ENCODE peak calls at places on chromosome 5, in four cellular contexts. One of them, this sample, is unnamed.
A peak's percentile ranks its signal among the peaks of the same experiment; 100 is the strongest.

GRCh38 chr5:139698461-139699146 is 50.5 kb downstream of the CXXC5 start:
- DNase-seq in GM12878: no peak
- DNase-seq in K562: no peak
- DNase-seq in HepG2: no peak
- DNase-seq in this sample: peak; percentile 95

GRCh38 chr5:140327589-140327988 is 18.8 kb downstream of the HBEGF start:
- DNase-seq in HepG2: peak; percentile 79
- DNase-seq in GM12878: no peak
- DNase-seq in K562: no peak
- DNase-seq in this sample: no peak

GRCh38 chr5:146633273-146633672 is 117.3 kb upstream of the GPR151 start:
- DNase-seq in HepG2: no peak
- DNase-seq in K562: no peak
- DNase-seq in GM12878: no peak
- DNase-seq in this sample: no peak

GRCh38 chr5:4017076-4017803 is 421.6 kb downstream of the IRX1 start:
- DNase-seq in HepG2: no peak
- DNase-seq in K562: no peak
- DNase-seq in GM12878: no peak
- DNase-seq in this sample: no peak

GRCh38 chr5:657570-657969 is 35.6 kb downstream of the TPPP start:
- DNase-seq in HepG2: no peak
- DNase-seq in K562: peak; percentile 87
- DNase-seq in GM12878: no peak
- DNase-seq in this sample: no peak

GRCh38 chr5:112025729-112026128 is 268.7 kb upstream of the NREP start:
- DNase-seq in GM12878: peak; percentile 58
- DNase-seq in K562: no peak
- DNase-seq in HepG2: no peak
- DNase-seq in this sample: no peak

GRCh38 chr5:123344819-123345426 is 78.3 kb downstream of the CEP120 start:
- DNase-seq in GM12878: no peak
- DNase-seq in K562: no peak
- DNase-seq in HepG2: peak; percentile 15
- DNase-seq in this sample: no peak

GRCh38 chr5:27312291-27312690 is 273.9 kb upstream of the CDH9 start:
- DNase-seq in GM12878: no peak
- DNase-seq in HepG2: no peak
- DNase-seq in K562: no peak
- DNase-seq in this sample: no peak

GRCh38 chr5:180873628-180874520 is 12.8 kb upstream of the ZFP62 start:
- DNase-seq in K562: peak; percentile 71
- DNase-seq in HepG2: no peak
- DNase-seq in GM12878: peak; percentile 36
- DNase-seq in this sample: no peak

GRCh38 chr5:93017854-93018253 is 563.2 kb downstream of the NR2F1-AS1 start:
- DNase-seq in K562: no peak
- DNase-seq in GM12878: no peak
- DNase-seq in HepG2: no peak
- DNase-seq in this sample: no peak

GRCh38 chr5:38008198-38008597 is 168.4 kb upstream of the GDNF start:
- DNase-seq in K562: no peak
- DNase-seq in GM12878: no peak
- DNase-seq in HepG2: no peak
- DNase-seq in this sample: no peak

GRCh38 chr5:170630226-170630625 is 126.4 kb downstream of the KCNIP1 start:
- DNase-seq in HepG2: no peak
- DNase-seq in K562: no peak
- DNase-seq in GM12878: no peak
- DNase-seq in this sample: no peak
- TF ChIP-seq CBX5 in HepG2: no peak
- TF ChIP-seq CBX5 in K562: no peak
- TF ChIP-seq CBX5 in GM12878: no peak
- TF ChIP-seq CBX5 in this sample: no peak

DNA sequence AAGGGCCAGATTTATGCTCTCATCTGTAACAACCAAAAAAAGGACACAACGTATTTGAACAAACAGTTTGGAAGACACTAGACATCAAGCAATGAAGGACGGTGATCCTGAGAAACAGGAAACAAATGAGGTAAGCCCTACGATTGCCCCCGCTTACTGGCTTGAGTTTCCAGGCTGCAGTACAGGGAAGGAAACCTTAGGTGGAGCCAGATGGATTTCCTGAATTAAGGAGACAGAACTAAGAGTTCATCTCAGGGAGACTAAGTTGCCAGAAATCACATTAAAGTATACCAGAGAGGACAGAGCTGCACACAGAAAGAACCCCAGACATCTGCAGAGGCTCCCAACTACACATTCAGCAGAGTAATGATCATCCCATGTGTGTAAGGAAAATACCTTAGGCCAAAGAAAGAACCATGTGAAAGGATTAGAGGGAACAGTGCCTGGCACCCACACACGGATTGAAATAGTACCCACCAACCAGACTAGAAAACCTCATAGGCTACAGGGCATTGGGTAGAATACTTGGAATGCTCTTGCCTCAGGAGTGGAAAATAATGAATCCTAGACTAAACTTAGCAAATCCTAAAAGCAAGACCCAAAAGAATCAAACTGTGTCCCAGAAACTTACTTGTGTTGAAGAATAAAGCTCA is 99.3 kb upstream of the NIPBL start:
- DNase-seq in HepG2: peak; percentile 27
- DNase-seq in K562: peak; percentile 15
- DNase-seq in GM12878: no peak
- DNase-seq in this sample: peak; percentile 5
- TF ChIP-seq CBX5 in HepG2: no peak
- TF ChIP-seq CBX5 in K562: no peak
- TF ChIP-seq CBX5 in GM12878: no peak
- TF ChIP-seq CBX5 in this sample: no peak

GRCh38 chr5:81606150-81606549 is 144.7 kb downstream of the SSBP2 start:
- DNase-seq in K562: no peak
- DNase-seq in HepG2: no peak
- DNase-seq in GM12878: no peak
- DNase-seq in this sample: peak; percentile 15
- TF ChIP-seq CBX5 in K562: no peak
- TF ChIP-seq CBX5 in HepG2: no peak
- TF ChIP-seq CBX5 in GM12878: no peak
- TF ChIP-seq CBX5 in this sample: no peak

DNA sequence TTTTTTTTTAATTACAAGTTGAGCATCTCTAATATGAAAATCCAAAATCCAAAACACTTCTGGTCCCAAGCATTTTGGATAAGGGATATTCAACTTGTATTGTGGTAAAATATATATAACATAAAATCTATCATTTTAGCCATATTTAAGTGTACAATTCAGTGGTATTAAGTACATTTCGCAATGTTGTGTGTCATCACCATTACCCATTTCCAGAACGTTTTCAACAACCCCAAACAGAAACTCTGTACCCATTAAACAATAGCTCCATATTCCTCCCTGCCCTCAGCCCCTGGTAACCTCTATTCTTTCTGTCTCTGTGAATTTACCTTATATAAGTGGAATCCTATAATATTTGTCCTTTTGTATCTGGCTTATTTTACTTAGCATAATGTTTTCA is 24.9 kb downstream of the TICAM2 start:
- DNase-seq in GM12878: no peak
- DNase-seq in K562: no peak
- DNase-seq in HepG2: no peak
- DNase-seq in this sample: no peak
- TF ChIP-seq CBX5 in GM12878: no peak
- TF ChIP-seq CBX5 in K562: no peak
- TF ChIP-seq CBX5 in HepG2: no peak
- TF ChIP-seq CBX5 in this sample: no peak

This sample was measured in H1.